ENCODE peak calls at places on chromosomes 13 and 19, in nine cellular contexts. W, Z, F, S, H, A, X, M and B are unnamed samples.

GRCh38 chr19:11324748-11325389 is 14.6 kb downstream of the RAB3D start:
- DNase-seq in W (no peak), Z (no peak), F (no peak), S (no peak), H (no peak), A (no peak), X (no peak), M (no peak), B (no peak)

GRCh38 chr13:33007237-33007636 is 9.0 kb upstream of the KL start:
- DNase-seq in W (no peak), Z (no peak), F (no peak), S (no peak), H (no peak), A (no peak), X (no peak), M (no peak), B (no peak)

GRCh38 chr13:112443191-112444000 is 67.2 kb downstream of the SPACA7 start:
- DNase-seq in W (peak), Z (no peak), F (no peak), S (no peak), H (no peak), A (no peak), X (peak), M (peak), B (no peak)

GRCh38 chr13:98273824-98274786 is 97.0 kb upstream of the RNF113B start:
- DNase-seq in W (peak), Z (no peak), F (no peak), S (no peak), H (no peak), A (no peak), X (peak), M (no peak), B (no peak)

GRCh38 chr19:50311723-50312635 is 17.2 kb downstream of the KCNC3 start:
- DNase-seq in W (peak), Z (no peak), F (no peak), S (no peak), H (no peak), A (no peak), X (peak), M (peak), B (no peak)

GRCh38 chr19:2627319-2627829 is 75.1 kb downstream of the GNG7 start:
- DNase-seq in W (no peak), Z (peak), F (no peak), S (peak), H (peak), A (no peak), X (no peak), M (peak), B (no peak)

GRCh38 chr13:36067619-36068456 is 63.3 kb downstream of the DCLK1 start:
- DNase-seq in W (no peak), Z (no peak), F (no peak), S (no peak), H (no peak), A (no peak), X (no peak), M (no peak), B (no peak)

GRCh38 chr13:55029280-55029679 is 2000.7 kb downstream of the OLFM4 start:
- DNase-seq in W (no peak), Z (no peak), F (no peak), S (no peak), H (no peak), A (no peak), X (no peak), M (no peak), B (no peak)

GRCh38 chr13:105871768-105872167 is 663.7 kb downstream of the EFNB2 start:
- DNase-seq in W (no peak), Z (no peak), F (no peak), S (no peak), H (no peak), A (no peak), X (no peak), M (no peak), B (no peak)

GRCh38 chr19:42193294-42193693 is 24.2 kb downstream of the DEDD2 start:
- DNase-seq in W (no peak), Z (no peak), F (no peak), S (no peak), H (no peak), A (no peak), X (no peak), M (no peak), B (no peak)

GRCh38 chr19:58218899-58219298 is 9.8 kb upstream of the ZNF544 start:
- DNase-seq in W (no peak), Z (peak), F (no peak), S (peak), H (no peak), A (no peak), X (peak), M (no peak), B (no peak)

GRCh38 chr13:35162420-35162819 is 220.3 kb downstream of the NBEA start:
- DNase-seq in W (no peak), Z (no peak), F (no peak), S (no peak), H (no peak), A (no peak), X (no peak), M (no peak), B (no peak)

GRCh38 chr19:33325920-33326319 is 23.6 kb upstream of the CEBPA start:
- DNase-seq in W (no peak), Z (peak), F (no peak), S (no peak), H (peak), A (no peak), X (no peak), M (peak), B (no peak)

GRCh38 chr19:54426291-54426918 is 11.1 kb downstream of the TTYH1 start:
- DNase-seq in W (no peak), Z (no peak), F (no peak), S (no peak), H (no peak), A (no peak), X (no peak), M (peak), B (no peak)